ENCODE peak calls at places on chromosome 12, in six cellular contexts. C is substantia nigra; R is T-helper 2 cell; U is central memory CD8-positive, alpha-beta T cell; B is HAP-1; L is T follicular helper cell. I is an unnamed sample.

GRCh38 chr12:69096669-69097364 is 142.6 kb upstream of the CPSF6 start:
- DNase-seq in L (no peak), C (no peak), U (no peak), B (peak; percentile 49), R (no peak), I (peak; percentile 28)

GRCh38 chr12:131855521-131856142 is 27.4 kb downstream of the MMP17 start:
- DNase-seq in R (no peak), U (no peak), C (no peak), L (no peak), B (no peak), I (no peak)

GRCh38 chr12:10753066-10753465 is 29.9 kb upstream of the YBX3 start:
- DNase-seq in U (no peak), L (no peak), C (no peak), R (no peak), B (no peak), I (peak; percentile 74)

GRCh38 chr12:1661553-1662335 is 29.1 kb upstream of the ADIPOR2 start:
- DNase-seq in B (peak; percentile 47), C (peak; percentile 87), R (peak; percentile 91), U (peak; percentile 70), L (peak; percentile 79), I (peak; percentile 91)

GRCh38 chr12:79252358-79253075 is 387.9 kb downstream of the SYT1 start:
- DNase-seq in L (no peak), B (no peak), R (no peak), U (no peak), C (no peak), I (peak; percentile 89)

GRCh38 chr12:99455350-99456037 is 192.1 kb upstream of the GARIN6 start:
- DNase-seq in L (no peak), U (no peak), B (no peak), C (no peak), R (no peak), I (peak; percentile 98)

GRCh38 chr12:114238808-114239207 is 167.1 kb downstream of the TBX5 start:
- DNase-seq in U (no peak), C (no peak), B (no peak), R (no peak), L (no peak), I (peak; percentile 6)

GRCh38 chr12:26318661-26319068 is 123.3 kb downstream of the SSPN start:
- DNase-seq in L (no peak), B (no peak), C (no peak), R (no peak), U (no peak), I (peak; percentile 81)

GRCh38 chr12:96241484-96242256 is 47.5 kb downstream of the ELK3 start:
- DNase-seq in B (no peak), C (no peak), L (peak; percentile 77), U (peak; percentile 46), R (peak; percentile 95), I (no peak)

GRCh38 chr12:40253936-40254335 is 29.1 kb downstream of the LRRK2 start:
- DNase-seq in C (no peak), B (no peak), L (no peak), R (no peak), U (no peak), I (no peak)

GRCh38 chr12:46430340-46430948 is 57.9 kb upstream of the SLC38A2 start:
- DNase-seq in L (no peak), R (peak; percentile 9), C (no peak), B (no peak), U (no peak), I (peak; percentile 94)

GRCh38 chr12:10889226-10889625 is 5.2 kb upstream of the PRH1 start:
- DNase-seq in L (no peak), B (no peak), C (no peak), R (no peak), U (no peak), I (no peak)

GRCh38 chr12:53159195-53159834 is 21.2 kb upstream of the ZNF740 start:
- DNase-seq in C (peak; percentile 38), L (peak; percentile 82), R (peak; percentile 74), B (peak; percentile 80), U (peak; percentile 85), I (peak; percentile 58)

GRCh38 chr12:132453361-132454133 is 36.4 kb upstream of the FBRSL1 start:
- DNase-seq in B (no peak), L (no peak), R (no peak), U (no peak), C (no peak), I (peak; percentile 48)

GRCh38 chr12:103547929-103548328 is 39.1 kb upstream of the STAB2 start:
- DNase-seq in U (no peak), B (no peak), L (no peak), C (no peak), R (no peak), I (no peak)

GRCh38 chr12:5432011-5432400 is at the start of gene NTF3:
- DNase-seq in L (no peak), B (no peak), R (no peak), C (no peak), U (no peak), I (no peak)

GRCh38 chr12:121295746-121296617 is 527 bp downstream of the CAMKK2 start:
- DNase-seq in U (no peak), R (peak; percentile 0), B (no peak), L (no peak), C (no peak), I (no peak)

GRCh38 chr12:80937391-80938238 is at the start of gene LIN7A:
- DNase-seq in R (no peak), L (no peak), C (no peak), U (no peak), B (peak; percentile 80), I (no peak)

GRCh38 chr12:38544357-38545066 is 227.9 kb downstream of the ALG10B start:
- DNase-seq in C (no peak), L (no peak), U (no peak), B (peak; percentile 28), R (no peak), I (no peak)

GRCh38 chr12:46777587-46777986 is 48.2 kb downstream of the SLC38A4 start:
- DNase-seq in B (no peak), R (no peak), C (no peak), U (no peak), L (no peak), I (no peak)

GRCh38 chr12:131438874-131439273 is 272.0 kb upstream of the SFSWAP start:
- DNase-seq in R (no peak), C (no peak), U (no peak), B (no peak), L (no peak), I (no peak)

GRCh38 chr12:28172434-28173030 is 17.7 kb upstream of the CCDC91 start:
- DNase-seq in C (no peak), R (no peak), U (no peak), L (no peak), B (peak; percentile 48), I (peak; percentile 47)

GRCh38 chr12:57558864-57559263 is 9.0 kb downstream of the KIF5A start:
- DNase-seq in C (no peak), B (no peak), R (no peak), L (no peak), U (no peak), I (no peak)

GRCh38 chr12:132622437-132623071 is 4.0 kb downstream of the P2RX2 start:
- DNase-seq in C (no peak), R (no peak), U (no peak), L (no peak), B (no peak), I (peak; percentile 59)

GRCh38 chr12:4807813-4808212 is 87.6 kb downstream of the GALNT8 start:
- DNase-seq in C (no peak), L (no peak), U (no peak), R (peak; percentile 26), B (no peak), I (no peak)

GRCh38 chr12:38884666-38885065 is 20.7 kb downstream of the CPNE8 start:
- DNase-seq in U (no peak), L (no peak), C (no peak), R (no peak), B (no peak), I (no peak)

GRCh38 chr12:110575326-110575725 is 7.8 kb downstream of the PPTC7 start:
- DNase-seq in C (no peak), L (no peak), U (no peak), R (no peak), B (no peak), I (no peak)

GRCh38 chr12:127680516-127680915 is 586.5 kb upstream of the TMEM132C start:
- DNase-seq in B (no peak), R (no peak), C (no peak), L (no peak), U (no peak), I (no peak)

GRCh38 chr12:3164454-3165310 is 87.5 kb downstream of the TSPAN9 start:
- DNase-seq in L (no peak), U (no peak), C (no peak), R (no peak), B (no peak), I (no peak)

GRCh38 chr12:127570793-127571360 is 696.1 kb upstream of the TMEM132C start:
- DNase-seq in U (no peak), C (no peak), R (no peak), L (no peak), B (no peak), I (no peak)

GRCh38 chr12:105278043-105278697 is 42.2 kb upstream of the APPL2 start:
- DNase-seq in B (no peak), R (no peak), C (no peak), U (no peak), L (no peak), I (no peak)

GRCh38 chr12:120488057-120488660 is 7.8 kb upstream of the DYNLL1 start:
- DNase-seq in L (no peak), R (no peak), C (no peak), U (no peak), B (no peak), I (no peak)

GRCh38 chr12:1820191-1820599 is at the start of gene LRTM2:
- DNase-seq in B (no peak), L (no peak), R (no peak), C (no peak), U (no peak), I (no peak)

GRCh38 chr12:94748726-94749421 is 98.5 kb upstream of the TMCC3 start:
- DNase-seq in C (no peak), B (no peak), R (no peak), L (no peak), U (no peak), I (no peak)

GRCh38 chr12:31928246-31929139 is 30.7 kb upstream of the RESF1 start:
- DNase-seq in L (no peak), B (peak; percentile 22), U (no peak), R (no peak), C (no peak), I (no peak)

GRCh38 chr12:89760783-89761182 is 52.1 kb upstream of the ATP2B1 start:
- DNase-seq in R (peak; percentile 64), C (no peak), B (no peak), U (no peak), L (no peak), I (no peak)

GRCh38 chr12:107448198-107448597 is 237.4 kb upstream of the PWP1 start:
- DNase-seq in L (no peak), U (no peak), R (no peak), B (no peak), C (no peak), I (no peak)

GRCh38 chr12:8081228-8081920 is 700 bp upstream of the NECAP1 start:
- DNase-seq in R (peak; percentile 11), C (no peak), B (no peak), L (no peak), U (no peak), I (no peak)

GRCh38 chr12:124693356-124693755 is 125.9 kb upstream of the NCOR2 start:
- DNase-seq in B (no peak), C (no peak), R (no peak), U (no peak), L (no peak), I (no peak)

I was measured in NCI-H226.